ENCODE peak calls at places on chromosomes 16 and 17, in eight cellular contexts. C, B, K, G, F, L, R and N are unnamed samples.

GRCh38 chr17:72886622-72887021 is 205.9 kb downstream of the SLC39A11 start:
- DNase-seq in L (no peak), G (no peak), K (no peak), C (no peak), B (no peak), R (no peak), F (no peak), N (no peak)

GRCh38 chr17:4534515-4534914 is 20.7 kb downstream of the MYBBP1A start:
- DNase-seq in C (no peak), G (no peak), B (no peak), L (no peak), R (no peak), K (no peak), F (no peak), N (no peak)

GRCh38 chr16:89317101-89317671 is 99.7 kb downstream of the ZNF778 start:
- DNase-seq in L (no peak), R (no peak), F (no peak), C (no peak), B (no peak), K (no peak), G (no peak), N (no peak)

GRCh38 chr16:12010388-12011251 is 34.1 kb downstream of the SNX29 start:
- DNase-seq in B (no peak), G (no peak), R (no peak), L (no peak), F (no peak), C (no peak), K (no peak), N (no peak)

GRCh38 chr17:50263293-50264262 is 10.7 kb upstream of the TMEM92 start:
- DNase-seq in R (no peak), C (no peak), G (no peak), B (no peak), K (no peak), L (peak; percentile 3), F (no peak), N (no peak)

GRCh38 chr17:13561606-13562270 is 40.0 kb downstream of the HS3ST3A1 start:
- DNase-seq in F (no peak), B (no peak), K (no peak), G (no peak), L (no peak), C (no peak), R (no peak), N (no peak)

GRCh38 chr17:2932946-2933345 is 130.5 kb downstream of the OR1D5 start:
- DNase-seq in C (no peak), R (no peak), K (no peak), F (no peak), G (no peak), B (no peak), L (no peak), N (no peak)

GRCh38 chr17:50558955-50559614 is 1.4 kb upstream of the CACNA1G start:
- DNase-seq in B (no peak), L (peak; percentile 62), R (no peak), K (no peak), C (no peak), G (no peak), F (no peak), N (no peak)

GRCh38 chr16:86510465-86511261 is at the start of gene FOXF1:
- DNase-seq in K (peak; percentile 91), G (no peak), B (peak; percentile 32), L (no peak), C (peak; percentile 32), R (no peak), F (no peak), N (no peak)

GRCh38 chr16:78098544-78099371 is 696 bp upstream of the WWOX start:
- DNase-seq in K (no peak), L (no peak), F (no peak), C (no peak), B (no peak), R (no peak), G (no peak), N (no peak)

GRCh38 chr16:21989141-21989540 is 11.8 kb downstream of the PDZD9 start:
- DNase-seq in R (no peak), B (no peak), F (no peak), L (no peak), G (no peak), C (no peak), K (no peak), N (no peak)

GRCh38 chr17:67542219-67543114 is 165.4 kb downstream of the PITPNC1 start:
- DNase-seq in G (no peak), R (no peak), C (no peak), K (no peak), L (no peak), B (no peak), F (no peak), N (no peak)

GRCh38 chr16:77881355-77882003 is 93.1 kb downstream of the VAT1L start:
- DNase-seq in L (no peak), K (no peak), B (no peak), G (no peak), C (no peak), F (no peak), R (no peak), N (no peak)

GRCh38 chr17:39699818-39700147 is at the start of gene ERBB2:
- DNase-seq in F (no peak), G (peak; percentile 59), R (no peak), C (no peak), L (peak; percentile 88), B (peak; percentile 74), K (peak; percentile 75), N (peak; percentile 87)
- H3K4me3 ChIP-seq in F (peak within 1 kb of the TSS; percentile 83), G (peak within 1 kb of the TSS; percentile 62), R (no peak within 1 kb of the TSS), C (peak within 1 kb of the TSS; percentile 97), L (peak within 1 kb of the TSS; percentile 88), B (peak within 1 kb of the TSS; percentile 91), K (peak within 1 kb of the TSS; percentile 92), N (peak within 1 kb of the TSS; percentile 84)

GRCh38 chr16:24838554-24839266 is 7.1 kb upstream of the SLC5A11 start:
- DNase-seq in C (no peak), R (peak; percentile 57), B (peak; percentile 30), K (peak; percentile 54), G (no peak), F (no peak), L (peak; percentile 36), N (no peak)
- H3K4me1 ChIP-seq in C (no peaks in the 10 kb centered on the region), R (peaks cover 6% of the 10 kb centered on the region), B (no peaks in the 10 kb centered on the region), K (peaks cover 19% of the 10 kb centered on the region), G (no peaks in the 10 kb centered on the region), F (peaks cover 19% of the 10 kb centered on the region), L (peaks cover 10% of the 10 kb centered on the region), N (peaks cover 29% of the 10 kb centered on the region)

GRCh38 chr16:31875112-31875803 is 1.7 kb downstream of the ZNF267 start:
- DNase-seq in L (no peak), B (peak; percentile 70), C (no peak), R (no peak), F (no peak), G (no peak), K (peak; percentile 81), N (no peak)
- H3K4me3 ChIP-seq in L (peak overlapping the region; percentile 93), B (peak overlapping the region; percentile 93), C (no peak overlapping the region), R (no peak overlapping the region), F (peak overlapping the region; percentile 99), G (peak overlapping the region; percentile 81), K (no peak overlapping the region), N (peak overlapping the region; percentile 93)

GRCh38 chr17:66437466-66438026 is 135.1 kb downstream of the PRKCA start:
- DNase-seq in G (no peak), R (no peak), L (no peak), B (no peak), C (no peak), F (no peak), K (no peak), N (no peak)

GRCh38 chr17:66443601-66444000 is 141.2 kb downstream of the PRKCA start:
- DNase-seq in R (no peak), G (no peak), C (no peak), B (peak; percentile 34), K (no peak), F (no peak), L (no peak), N (no peak)

GRCh38 chr17:66438101-66438500 is 135.7 kb downstream of the PRKCA start:
- DNase-seq in C (no peak), K (no peak), L (no peak), R (no peak), F (no peak), G (no peak), B (no peak), N (no peak)

GRCh38 chr17:66444001-66444400 is 141.6 kb downstream of the PRKCA start:
- DNase-seq in C (no peak), L (no peak), G (no peak), K (no peak), B (no peak), F (no peak), R (no peak), N (peak; percentile 42)

GRCh38 chr17:66441012-66441703 is 138.7 kb downstream of the PRKCA start:
- DNase-seq in C (no peak), B (peak; percentile 69), F (no peak), L (no peak), G (no peak), K (no peak), R (no peak), N (no peak)
- H3K4me1 ChIP-seq in C (peaks cover 4% of the 10 kb centered on the region), B (peaks cover 20% of the 10 kb centered on the region), F (no peaks in the 10 kb centered on the region), L (no peaks in the 10 kb centered on the region), G (no peaks in the 10 kb centered on the region), K (peaks cover 2% of the 10 kb centered on the region), R (no peaks in the 10 kb centered on the region), N (peaks cover 19% of the 10 kb centered on the region)

GRCh38 chr16:2196162-2196980 is at the start of gene CASKIN1:
- DNase-seq in L (peak; percentile 69), B (no peak), C (peak; percentile 56), F (no peak), G (no peak), R (no peak), K (no peak), N (peak; percentile 53)
- H3K4me3 ChIP-seq in L (peak within 1 kb of the TSS; percentile 36), B (no peak within 1 kb of the TSS), C (peak within 1 kb of the TSS; percentile 93), F (peak within 1 kb of the TSS; percentile 73), G (no peak within 1 kb of the TSS), R (no peak within 1 kb of the TSS), K (peak within 1 kb of the TSS; percentile 62), N (peak within 1 kb of the TSS; percentile 49)